ENCODE peak calls at places on chromosomes 2 and 18, in seven cellular contexts. One of them, this sample, is unnamed. For H3K79me1, the result is how much of the 10 kb centered on the place peaks cover.

GRCh38 chr2:179428659-179429058 is 164.0 kb upstream of the SESTD1 start:
- DNase-seq in neuronal stem cell: no peak
- DNase-seq in trophoblast cell: no peak
- DNase-seq in IMR-90: no peak
- DNase-seq in H9: no peak
- DNase-seq in H1: no peak
- DNase-seq in mesenchymal stem cell: no peak
- DNase-seq in this sample: peak

GRCh38 chr2:71620851-71621251 is 167.5 kb downstream of the DYSF start:
- DNase-seq in neuronal stem cell: no peak
- DNase-seq in trophoblast cell: no peak
- DNase-seq in IMR-90: no peak
- DNase-seq in H9: peak
- DNase-seq in H1: peak
- DNase-seq in mesenchymal stem cell: no peak
- DNase-seq in this sample: no peak

GRCh38 chr18:35153609-35154273 is 87.1 kb upstream of the ZNF397 start:
- DNase-seq in neuronal stem cell: no peak
- DNase-seq in trophoblast cell: no peak
- DNase-seq in IMR-90: no peak
- DNase-seq in H9: no peak
- DNase-seq in H1: no peak
- DNase-seq in mesenchymal stem cell: no peak
- DNase-seq in this sample: no peak

GRCh38 chr2:110842048-110842447 is 109.7 kb downstream of the ACOXL start:
- DNase-seq in neuronal stem cell: no peak
- DNase-seq in trophoblast cell: peak
- DNase-seq in IMR-90: no peak
- DNase-seq in H9: no peak
- DNase-seq in H1: no peak
- DNase-seq in mesenchymal stem cell: no peak
- DNase-seq in this sample: no peak

GRCh38 chr2:2014251-2014761 is 270.0 kb upstream of the PXDN start:
- DNase-seq in neuronal stem cell: peak
- DNase-seq in trophoblast cell: no peak
- DNase-seq in IMR-90: no peak
- DNase-seq in H9: no peak
- DNase-seq in H1: no peak
- DNase-seq in mesenchymal stem cell: no peak
- DNase-seq in this sample: peak

GRCh38 chr2:30310955-30311354 is 79.6 kb downstream of the LBH start:
- DNase-seq in neuronal stem cell: no peak
- DNase-seq in trophoblast cell: no peak
- DNase-seq in IMR-90: no peak
- DNase-seq in H9: no peak
- DNase-seq in H1: no peak
- DNase-seq in mesenchymal stem cell: no peak
- DNase-seq in this sample: no peak

GRCh38 chr2:122523143-122523542 is 767.7 kb downstream of the TSN start:
- DNase-seq in neuronal stem cell: no peak
- DNase-seq in trophoblast cell: no peak
- DNase-seq in IMR-90: no peak
- DNase-seq in H9: peak
- DNase-seq in H1: no peak
- DNase-seq in mesenchymal stem cell: no peak
- DNase-seq in this sample: peak

GRCh38 chr2:20439193-20439475 is 7.7 kb upstream of the RHOB start:
- DNase-seq in neuronal stem cell: no peak
- DNase-seq in trophoblast cell: no peak
- DNase-seq in IMR-90: peak
- DNase-seq in H9: no peak
- DNase-seq in H1: no peak
- DNase-seq in mesenchymal stem cell: peak
- DNase-seq in this sample: no peak

GRCh38 chr2:169462896-169463695 is 16.2 kb upstream of the BBS5 start:
- DNase-seq in neuronal stem cell: no peak
- DNase-seq in trophoblast cell: no peak
- DNase-seq in IMR-90: peak
- DNase-seq in H9: no peak
- DNase-seq in H1: no peak
- DNase-seq in mesenchymal stem cell: peak
- DNase-seq in this sample: no peak

GRCh38 chr2:45739796-45740485 is 88.5 kb downstream of the PRKCE start:
- DNase-seq in neuronal stem cell: no peak
- DNase-seq in trophoblast cell: no peak
- DNase-seq in IMR-90: no peak
- DNase-seq in H9: no peak
- DNase-seq in H1: no peak
- DNase-seq in mesenchymal stem cell: no peak
- DNase-seq in this sample: no peak

GRCh38 chr2:18047896-18048657 is 169.6 kb downstream of the KCNS3 start:
- DNase-seq in neuronal stem cell: no peak
- DNase-seq in trophoblast cell: peak
- DNase-seq in IMR-90: peak
- DNase-seq in H9: no peak
- DNase-seq in H1: no peak
- DNase-seq in mesenchymal stem cell: peak
- DNase-seq in this sample: no peak

GRCh38 chr2:72996152-72996502 is 75.4 kb downstream of the SFXN5 start:
- DNase-seq in neuronal stem cell: no peak
- DNase-seq in trophoblast cell: no peak
- DNase-seq in IMR-90: no peak
- DNase-seq in H9: peak
- DNase-seq in H1: peak
- DNase-seq in mesenchymal stem cell: no peak
- DNase-seq in this sample: no peak

GRCh38 chr2:232447638-232448472 is 8.1 kb upstream of the ALPI start:
- DNase-seq in neuronal stem cell: no peak
- DNase-seq in trophoblast cell: no peak
- DNase-seq in IMR-90: no peak
- DNase-seq in H9: peak
- DNase-seq in H1: peak
- DNase-seq in mesenchymal stem cell: no peak
- DNase-seq in this sample: no peak

GRCh38 chr2:41879367-41879871 is 168.4 kb upstream of the PKDCC start:
- DNase-seq in neuronal stem cell: no peak
- DNase-seq in trophoblast cell: no peak
- DNase-seq in IMR-90: no peak
- DNase-seq in H9: no peak
- DNase-seq in H1: no peak
- DNase-seq in mesenchymal stem cell: peak
- DNase-seq in this sample: no peak

GRCh38 chr2:84169871-84170270 is 289.2 kb downstream of the SUCLG1 start:
- DNase-seq in neuronal stem cell: no peak
- DNase-seq in trophoblast cell: no peak
- DNase-seq in IMR-90: no peak
- DNase-seq in H9: no peak
- DNase-seq in H1: no peak
- DNase-seq in mesenchymal stem cell: no peak
- DNase-seq in this sample: no peak

GRCh38 chr2:235698028-235698427 is 204.2 kb downstream of the AGAP1 start:
- DNase-seq in neuronal stem cell: no peak
- DNase-seq in trophoblast cell: no peak
- DNase-seq in IMR-90: peak
- DNase-seq in H9: no peak
- DNase-seq in H1: no peak
- DNase-seq in mesenchymal stem cell: no peak
- DNase-seq in this sample: no peak

GRCh38 chr18:8084160-8084559 is 517.0 kb downstream of the PTPRM start:
- DNase-seq in neuronal stem cell: peak
- DNase-seq in trophoblast cell: peak
- DNase-seq in IMR-90: peak
- DNase-seq in H9: peak
- DNase-seq in H1: peak
- DNase-seq in mesenchymal stem cell: peak
- DNase-seq in this sample: peak

GRCh38 chr2:35461406-35461805 is 894.2 kb upstream of the CRIM1 start:
- DNase-seq in neuronal stem cell: no peak
- DNase-seq in trophoblast cell: no peak
- DNase-seq in IMR-90: no peak
- DNase-seq in H9: no peak
- DNase-seq in H1: no peak
- DNase-seq in mesenchymal stem cell: no peak
- DNase-seq in this sample: no peak

GRCh38 chr2:40311026-40311425 is 140.9 kb downstream of the SLC8A1 start:
- DNase-seq in neuronal stem cell: no peak
- DNase-seq in trophoblast cell: no peak
- DNase-seq in IMR-90: no peak
- DNase-seq in H9: no peak
- DNase-seq in H1: no peak
- DNase-seq in mesenchymal stem cell: no peak
- DNase-seq in this sample: no peak

GRCh38 chr2:32423536-32423935 is 66.7 kb downstream of the BIRC6 start:
- DNase-seq in neuronal stem cell: no peak
- DNase-seq in trophoblast cell: no peak
- DNase-seq in IMR-90: no peak
- DNase-seq in H9: no peak
- DNase-seq in H1: no peak
- DNase-seq in mesenchymal stem cell: peak
- DNase-seq in this sample: no peak

GRCh38 chr18:9712606-9713005 is 4.5 kb downstream of the RAB31 start:
- DNase-seq in neuronal stem cell: no peak
- DNase-seq in trophoblast cell: no peak
- DNase-seq in IMR-90: no peak
- DNase-seq in H9: no peak
- DNase-seq in H1: no peak
- DNase-seq in mesenchymal stem cell: peak
- DNase-seq in this sample: peak

GRCh38 chr2:185291035-185291647 is 447.5 kb upstream of the FSIP2 start:
- DNase-seq in neuronal stem cell: peak
- DNase-seq in trophoblast cell: peak
- DNase-seq in IMR-90: peak
- DNase-seq in H9: peak
- DNase-seq in H1: peak
- DNase-seq in mesenchymal stem cell: peak
- DNase-seq in this sample: peak

GRCh38 chr2:10541081-10541480 is 93.0 kb upstream of the ODC1 start:
- DNase-seq in neuronal stem cell: no peak
- DNase-seq in trophoblast cell: no peak
- DNase-seq in IMR-90: no peak
- DNase-seq in H9: no peak
- DNase-seq in H1: no peak
- DNase-seq in mesenchymal stem cell: no peak
- DNase-seq in this sample: no peak

DNA sequence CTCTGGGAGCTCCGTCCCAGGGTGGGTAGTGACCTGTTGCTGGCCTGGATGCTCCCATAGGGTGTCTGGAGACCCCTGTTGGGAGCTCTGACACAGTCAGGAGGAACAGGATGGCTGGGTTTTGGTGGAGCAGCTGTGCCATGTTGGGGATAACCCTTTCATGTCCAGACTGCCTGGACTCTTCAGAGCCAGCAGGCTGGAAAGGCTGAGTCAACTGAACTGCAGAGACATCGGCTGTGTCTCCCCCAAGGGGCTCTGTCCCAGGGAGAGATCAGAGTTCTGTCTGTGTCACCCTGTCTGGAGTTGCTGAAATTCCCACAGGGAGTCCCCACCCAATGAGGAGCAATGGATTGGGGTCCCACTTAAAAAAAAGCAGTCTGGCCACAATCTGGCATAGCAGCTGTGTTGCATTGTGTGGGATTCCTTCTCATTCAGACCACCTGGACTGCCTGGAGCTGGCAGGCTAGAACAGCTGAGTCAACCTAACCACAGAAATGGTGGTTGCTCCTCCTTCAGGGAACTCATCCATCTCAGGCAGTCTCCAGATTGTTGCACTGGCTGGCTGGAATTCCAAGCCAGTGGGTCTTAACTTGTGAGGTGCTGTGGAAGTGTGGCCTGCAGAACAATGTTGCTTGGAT is 37.2 kb downstream of the AGPS start:
- DNase-seq in neuronal stem cell: no peak
- DNase-seq in trophoblast cell: no peak
- DNase-seq in IMR-90: peak
- DNase-seq in H9: no peak
- DNase-seq in H1: no peak
- DNase-seq in mesenchymal stem cell: peak
- DNase-seq in this sample: peak
- H3K79me1 ChIP-seq in neuronal stem cell: under half
- H3K79me1 ChIP-seq in trophoblast cell: under half
- H3K79me1 ChIP-seq in IMR-90: under half
- H3K79me1 ChIP-seq in H9: under half
- H3K79me1 ChIP-seq in H1: under half
- H3K79me1 ChIP-seq in mesenchymal stem cell: under half
- H3K79me1 ChIP-seq in this sample: under half

GRCh38 chr2:146131048-146131447 is 1611.1 kb upstream of the ZEB2 start:
- DNase-seq in neuronal stem cell: no peak
- DNase-seq in trophoblast cell: no peak
- DNase-seq in IMR-90: no peak
- DNase-seq in H9: no peak
- DNase-seq in H1: no peak
- DNase-seq in mesenchymal stem cell: no peak
- DNase-seq in this sample: no peak
- H3K79me1 ChIP-seq in neuronal stem cell: under half
- H3K79me1 ChIP-seq in trophoblast cell: under half
- H3K79me1 ChIP-seq in IMR-90: under half
- H3K79me1 ChIP-seq in H9: under half
- H3K79me1 ChIP-seq in H1: under half
- H3K79me1 ChIP-seq in mesenchymal stem cell: under half
- H3K79me1 ChIP-seq in this sample: under half

GRCh38 chr2:239424337-239425045 is 23.7 kb upstream of the HDAC4 start:
- DNase-seq in neuronal stem cell: no peak
- DNase-seq in trophoblast cell: no peak
- DNase-seq in IMR-90: no peak
- DNase-seq in H9: no peak
- DNase-seq in H1: no peak
- DNase-seq in mesenchymal stem cell: no peak
- DNase-seq in this sample: no peak

GRCh38 chr2:239431536-239431935 is 30.7 kb upstream of the HDAC4 start:
- DNase-seq in neuronal stem cell: no peak
- DNase-seq in trophoblast cell: no peak
- DNase-seq in IMR-90: no peak
- DNase-seq in H9: no peak
- DNase-seq in H1: no peak
- DNase-seq in mesenchymal stem cell: no peak
- DNase-seq in this sample: no peak

GRCh38 chr2:239429473-239430350 is 28.9 kb upstream of the HDAC4 start:
- DNase-seq in neuronal stem cell: no peak
- DNase-seq in trophoblast cell: no peak
- DNase-seq in IMR-90: peak
- DNase-seq in H9: no peak
- DNase-seq in H1: no peak
- DNase-seq in mesenchymal stem cell: no peak
- DNase-seq in this sample: no peak

GRCh38 chr2:239420077-239420476 is 19.3 kb upstream of the HDAC4 start:
- DNase-seq in neuronal stem cell: no peak
- DNase-seq in trophoblast cell: no peak
- DNase-seq in IMR-90: no peak
- DNase-seq in H9: no peak
- DNase-seq in H1: no peak
- DNase-seq in mesenchymal stem cell: no peak
- DNase-seq in this sample: no peak

GRCh38 chr2:239425496-239426098 is 24.8 kb upstream of the HDAC4 start:
- DNase-seq in neuronal stem cell: no peak
- DNase-seq in trophoblast cell: no peak
- DNase-seq in IMR-90: no peak
- DNase-seq in H9: no peak
- DNase-seq in H1: no peak
- DNase-seq in mesenchymal stem cell: no peak
- DNase-seq in this sample: no peak
- H3K79me1 ChIP-seq in neuronal stem cell: under half
- H3K79me1 ChIP-seq in trophoblast cell: under half
- H3K79me1 ChIP-seq in IMR-90: under half
- H3K79me1 ChIP-seq in H9: under half
- H3K79me1 ChIP-seq in H1: under half
- H3K79me1 ChIP-seq in mesenchymal stem cell: under half
- H3K79me1 ChIP-seq in this sample: under half

GRCh38 chr2:118823666-118824065 is 23.8 kb downstream of the EN1 start:
- DNase-seq in neuronal stem cell: no peak
- DNase-seq in trophoblast cell: no peak
- DNase-seq in IMR-90: no peak
- DNase-seq in H9: no peak
- DNase-seq in H1: no peak
- DNase-seq in mesenchymal stem cell: no peak
- DNase-seq in this sample: no peak
- H3K79me1 ChIP-seq in neuronal stem cell: under half
- H3K79me1 ChIP-seq in trophoblast cell: under half
- H3K79me1 ChIP-seq in IMR-90: under half
- H3K79me1 ChIP-seq in H9: under half
- H3K79me1 ChIP-seq in H1: under half
- H3K79me1 ChIP-seq in mesenchymal stem cell: under half
- H3K79me1 ChIP-seq in this sample: under half